ENCODE peak calls at places on chromosomes 16 and 17, in six cellular contexts. One of them, this sample, is unnamed.
A peak's percentile ranks its signal among the peaks of the same experiment; 100 is the strongest.

GRCh38 chr16:23131841-23132576 is 17.2 kb downstream of the USP31 start:
- DNase-seq in CD4-positive, CD25-positive, alpha-beta regulatory T cell: no peak
- DNase-seq in AG04450: no peak
- DNase-seq in memory B cell: no peak
- DNase-seq in Calu3: no peak
- DNase-seq in germinal center: no peak
- DNase-seq in this sample: no peak

GRCh38 chr17:43979011-43979410 is 25.3 kb upstream of the PYY start:
- DNase-seq in CD4-positive, CD25-positive, alpha-beta regulatory T cell: no peak
- DNase-seq in AG04450: no peak
- DNase-seq in memory B cell: no peak
- DNase-seq in Calu3: no peak
- DNase-seq in germinal center: no peak
- DNase-seq in this sample: no peak

GRCh38 chr17:49235896-49236295 is 5.3 kb upstream of the PHOSPHO1 start:
- DNase-seq in CD4-positive, CD25-positive, alpha-beta regulatory T cell: no peak
- DNase-seq in AG04450: no peak
- DNase-seq in memory B cell: no peak
- DNase-seq in Calu3: no peak
- DNase-seq in germinal center: no peak
- DNase-seq in this sample: no peak

GRCh38 chr16:51327001-51327400 is 175.9 kb upstream of the SALL1 start:
- DNase-seq in CD4-positive, CD25-positive, alpha-beta regulatory T cell: no peak
- DNase-seq in AG04450: peak; percentile 8
- DNase-seq in memory B cell: no peak
- DNase-seq in Calu3: no peak
- DNase-seq in germinal center: no peak
- DNase-seq in this sample: no peak

GRCh38 chr17:73010414-73010813 is 82.1 kb downstream of the SLC39A11 start:
- DNase-seq in CD4-positive, CD25-positive, alpha-beta regulatory T cell: no peak
- DNase-seq in AG04450: no peak
- DNase-seq in memory B cell: no peak
- DNase-seq in Calu3: no peak
- DNase-seq in germinal center: no peak
- DNase-seq in this sample: no peak

GRCh38 chr16:30774367-30775130 is 12.4 kb downstream of the RNF40 start:
- DNase-seq in CD4-positive, CD25-positive, alpha-beta regulatory T cell: no peak
- DNase-seq in AG04450: no peak
- DNase-seq in memory B cell: no peak
- DNase-seq in Calu3: no peak
- DNase-seq in germinal center: no peak
- DNase-seq in this sample: peak; percentile 62

GRCh38 chr16:75931043-75931442 is 204.8 kb upstream of the CPHXL start:
- DNase-seq in CD4-positive, CD25-positive, alpha-beta regulatory T cell: no peak
- DNase-seq in AG04450: peak; percentile 97
- DNase-seq in memory B cell: no peak
- DNase-seq in Calu3: no peak
- DNase-seq in germinal center: no peak
- DNase-seq in this sample: no peak

GRCh38 chr17:16927641-16928321 is 44.1 kb downstream of the TNFRSF13B start:
- DNase-seq in CD4-positive, CD25-positive, alpha-beta regulatory T cell: no peak
- DNase-seq in AG04450: no peak
- DNase-seq in memory B cell: no peak
- DNase-seq in Calu3: no peak
- DNase-seq in germinal center: no peak
- DNase-seq in this sample: peak; percentile 61

GRCh38 chr17:20203021-20203420 is 193.9 kb downstream of the SPECC1 start:
- DNase-seq in CD4-positive, CD25-positive, alpha-beta regulatory T cell: no peak
- DNase-seq in AG04450: no peak
- DNase-seq in memory B cell: no peak
- DNase-seq in Calu3: no peak
- DNase-seq in germinal center: no peak
- DNase-seq in this sample: no peak

GRCh38 chr16:70696952-70697600 is 11.2 kb upstream of the MTSS2 start:
- DNase-seq in CD4-positive, CD25-positive, alpha-beta regulatory T cell: no peak
- DNase-seq in AG04450: no peak
- DNase-seq in memory B cell: no peak
- DNase-seq in Calu3: peak; percentile 71
- DNase-seq in germinal center: no peak
- DNase-seq in this sample: peak; percentile 65

GRCh38 chr16:88196471-88197400 is 186.0 kb upstream of the ZNF469 start:
- DNase-seq in CD4-positive, CD25-positive, alpha-beta regulatory T cell: no peak
- DNase-seq in AG04450: no peak
- DNase-seq in memory B cell: no peak
- DNase-seq in Calu3: no peak
- DNase-seq in germinal center: no peak
- DNase-seq in this sample: no peak